ENCODE peak calls at places on chromosomes 12 and 14, in ten cellular contexts. T, N, C, G, K, L, J, X, M and D are unnamed samples. For H3K4me1, the result is how much of the 10 kb centered on the place peaks cover.

GRCh38 chr12:16606201-16606849 is 363 bp upstream of the LMO3 start:
- DNase-seq in T (peak), N (peak), C (peak), G (peak), K (no peak), L (peak), J (peak), X (no peak), M (peak), D (no peak)

GRCh38 chr14:78254911-78255431 is 84.8 kb downstream of the NRXN3 start:
- DNase-seq in T (no peak), N (no peak), C (peak), G (no peak), K (no peak), L (no peak), J (no peak), X (no peak), M (no peak), D (no peak)

GRCh38 chr14:29851397-29851796 is 76.2 kb downstream of the PRKD1 start:
- DNase-seq in T (no peak), N (no peak), C (peak), G (no peak), K (no peak), L (no peak), J (no peak), X (no peak), M (no peak), D (no peak)

GRCh38 chr14:64411001-64411400 is 22.8 kb downstream of the MTHFD1 start:
- DNase-seq in T (no peak), N (no peak), C (no peak), G (no peak), K (no peak), L (no peak), J (no peak), X (no peak), M (no peak), D (no peak)

GRCh38 chr12:77062846-77063461 is 2.4 kb downstream of the E2F7 start:
- DNase-seq in T (no peak), N (no peak), C (peak), G (no peak), K (no peak), L (no peak), J (peak), X (no peak), M (no peak), D (peak)

GRCh38 chr12:4148418-4149056 is 125.0 kb upstream of the CCND2 start:
- DNase-seq in T (no peak), N (peak), C (no peak), G (peak), K (peak), L (peak), J (no peak), X (no peak), M (peak), D (peak)

GRCh38 chr14:58733451-58734208 is 95.9 kb downstream of the DACT1 start:
- DNase-seq in T (no peak), N (no peak), C (no peak), G (no peak), K (no peak), L (no peak), J (no peak), X (no peak), M (no peak), D (no peak)

GRCh38 chr14:56133547-56133946 is 15.3 kb downstream of the PELI2 start:
- DNase-seq in T (peak), N (no peak), C (no peak), G (no peak), K (no peak), L (no peak), J (peak), X (no peak), M (peak), D (no peak)

GRCh38 chr14:63248211-63248610 is 44.0 kb downstream of the RHOJ start:
- DNase-seq in T (no peak), N (no peak), C (peak), G (no peak), K (no peak), L (no peak), J (no peak), X (no peak), M (no peak), D (no peak)

GRCh38 chr12:50928392-50928791 is 24.0 kb upstream of the HIGD1C start:
- DNase-seq in T (no peak), N (peak), C (no peak), G (no peak), K (no peak), L (no peak), J (peak), X (no peak), M (no peak), D (no peak)

GRCh38 chr14:31947680-31948580 is 129.2 kb upstream of the ARHGAP5 start:
- DNase-seq in T (no peak), N (no peak), C (no peak), G (no peak), K (no peak), L (no peak), J (no peak), X (no peak), M (no peak), D (no peak)

GRCh38 chr14:30551460-30551859 is 7.5 kb upstream of the G2E3 start:
- DNase-seq in T (no peak), N (no peak), C (peak), G (no peak), K (no peak), L (no peak), J (no peak), X (no peak), M (no peak), D (no peak)

GRCh38 chr14:45998554-45998953 is 653.0 kb downstream of the RPL10L start:
- DNase-seq in T (no peak), N (no peak), C (no peak), G (no peak), K (no peak), L (no peak), J (no peak), X (no peak), M (no peak), D (no peak)

GRCh38 chr12:126651133-126651532 is 1585.9 kb downstream of the AACS start:
- DNase-seq in T (no peak), N (no peak), C (no peak), G (no peak), K (no peak), L (no peak), J (no peak), X (no peak), M (no peak), D (no peak)

GRCh38 chr12:125330645-125331341 is 265.6 kb downstream of the AACS start:
- DNase-seq in T (peak), N (peak), C (peak), G (peak), K (peak), L (peak), J (peak), X (no peak), M (peak), D (peak)

GRCh38 chr14:64478634-64479250 is 13.4 kb downstream of the AKAP5 start:
- DNase-seq in T (no peak), N (peak), C (peak), G (no peak), K (no peak), L (no peak), J (no peak), X (no peak), M (no peak), D (no peak)

GRCh38 chr12:115149685-115150378 is 465.9 kb upstream of the TBX3 start:
- DNase-seq in T (no peak), N (peak), C (peak), G (no peak), K (no peak), L (no peak), J (no peak), X (no peak), M (no peak), D (no peak)

GRCh38 chr14:104137297-104138097 is 890 bp upstream of the KIF26A start:
- DNase-seq in T (peak), N (peak), C (peak), G (peak), K (peak), L (peak), J (no peak), X (no peak), M (peak), D (peak)

GRCh38 chr14:100819829-100820475 is 6.0 kb upstream of the MEG3 start:
- DNase-seq in T (no peak), N (no peak), C (no peak), G (no peak), K (no peak), L (no peak), J (no peak), X (no peak), M (no peak), D (no peak)

GRCh38 chr12:64042901-64043300 is 179.2 kb downstream of the KICS2 start:
- DNase-seq in T (no peak), N (no peak), C (no peak), G (no peak), K (no peak), L (no peak), J (no peak), X (no peak), M (no peak), D (no peak)

GRCh38 chr12:69897744-69898143 is 72.7 kb downstream of the MYRFL start:
- DNase-seq in T (no peak), N (no peak), C (peak), G (no peak), K (peak), L (no peak), J (no peak), X (peak), M (peak), D (peak)

GRCh38 chr12:48012070-48012469 is 7.8 kb upstream of the COL2A1 start:
- DNase-seq in T (no peak), N (no peak), C (no peak), G (no peak), K (no peak), L (no peak), J (no peak), X (no peak), M (no peak), D (no peak)

GRCh38 chr12:91978143-91978542 is 167.5 kb downstream of the BTG1 start:
- DNase-seq in T (no peak), N (no peak), C (peak), G (no peak), K (no peak), L (no peak), J (no peak), X (no peak), M (no peak), D (no peak)

GRCh38 chr12:130879212-130879686 is 7.4 kb downstream of the RAN start:
- DNase-seq in T (no peak), N (peak), C (no peak), G (no peak), K (no peak), L (no peak), J (no peak), X (no peak), M (peak), D (no peak)

GRCh38 chr12:64701283-64701682 is 57.9 kb downstream of the GNS start:
- DNase-seq in T (no peak), N (peak), C (no peak), G (no peak), K (no peak), L (no peak), J (no peak), X (no peak), M (no peak), D (no peak)

GRCh38 chr12:93699271-93700141 is 22.3 kb downstream of the CRADD start:
- DNase-seq in T (no peak), N (no peak), C (peak), G (no peak), K (no peak), L (no peak), J (no peak), X (no peak), M (peak), D (no peak)

GRCh38 chr12:132858727-132859266 is 28.6 kb downstream of the CHFR start:
- DNase-seq in T (no peak), N (no peak), C (no peak), G (no peak), K (no peak), L (no peak), J (no peak), X (no peak), M (no peak), D (no peak)

GRCh38 chr14:39023939-39024871 is 78.8 kb downstream of the SEC23A start:
- DNase-seq in T (no peak), N (no peak), C (no peak), G (no peak), K (no peak), L (no peak), J (no peak), X (no peak), M (no peak), D (no peak)

GRCh38 chr12:41983896-41984295 is 160.8 kb downstream of the GXYLT1 start:
- DNase-seq in T (no peak), N (no peak), C (no peak), G (no peak), K (no peak), L (no peak), J (no peak), X (no peak), M (no peak), D (no peak)

GRCh38 chr12:13981296-13981962 is at the start of gene GRIN2B:
- DNase-seq in T (no peak), N (no peak), C (no peak), G (no peak), K (no peak), L (no peak), J (no peak), X (no peak), M (peak), D (no peak)

GRCh38 chr12:13986031-13986430 is 4.6 kb upstream of the GRIN2B start:
- DNase-seq in T (no peak), N (no peak), C (no peak), G (no peak), K (no peak), L (no peak), J (no peak), X (no peak), M (no peak), D (no peak)

GRCh38 chr12:13976880-13977279 is 4.5 kb downstream of the GRIN2B start:
- DNase-seq in T (no peak), N (no peak), C (no peak), G (no peak), K (no peak), L (no peak), J (no peak), X (no peak), M (no peak), D (no peak)

GRCh38 chr12:13980548-13981295 is 680 bp downstream of the GRIN2B start:
- DNase-seq in T (no peak), N (no peak), C (no peak), G (no peak), K (no peak), L (no peak), J (no peak), X (no peak), M (peak), D (no peak)

GRCh38 chr12:13982010-13982409 is 608 bp upstream of the GRIN2B start:
- DNase-seq in T (no peak), N (no peak), C (no peak), G (no peak), K (no peak), L (no peak), J (no peak), X (no peak), M (peak), D (no peak)
- TF ChIP-seq CTCF in T (no peak), N (peak), C (peak), G (peak), K (peak), L (peak), J (no peak), X (no peak), M (peak), D (no peak)

GRCh38 chr12:7092986-7093460 is 778 bp upstream of the C1R start:
- DNase-seq in T (no peak), N (no peak), C (no peak), G (peak), K (no peak), L (no peak), J (no peak), X (no peak), M (no peak), D (no peak)

GRCh38 chr12:7091171-7091570 is 1.1 kb downstream of the C1R start:
- DNase-seq in T (no peak), N (no peak), C (no peak), G (peak), K (no peak), L (no peak), J (no peak), X (no peak), M (no peak), D (no peak)

GRCh38 chr12:7093486-7093885 is 1.2 kb upstream of the C1R start:
- DNase-seq in T (no peak), N (no peak), C (no peak), G (peak), K (no peak), L (no peak), J (no peak), X (no peak), M (peak), D (no peak)

GRCh38 chr12:7091660-7092228 is 501 bp downstream of the C1R start:
- DNase-seq in T (no peak), N (no peak), C (no peak), G (peak), K (peak), L (no peak), J (no peak), X (no peak), M (peak), D (peak)

DNA sequence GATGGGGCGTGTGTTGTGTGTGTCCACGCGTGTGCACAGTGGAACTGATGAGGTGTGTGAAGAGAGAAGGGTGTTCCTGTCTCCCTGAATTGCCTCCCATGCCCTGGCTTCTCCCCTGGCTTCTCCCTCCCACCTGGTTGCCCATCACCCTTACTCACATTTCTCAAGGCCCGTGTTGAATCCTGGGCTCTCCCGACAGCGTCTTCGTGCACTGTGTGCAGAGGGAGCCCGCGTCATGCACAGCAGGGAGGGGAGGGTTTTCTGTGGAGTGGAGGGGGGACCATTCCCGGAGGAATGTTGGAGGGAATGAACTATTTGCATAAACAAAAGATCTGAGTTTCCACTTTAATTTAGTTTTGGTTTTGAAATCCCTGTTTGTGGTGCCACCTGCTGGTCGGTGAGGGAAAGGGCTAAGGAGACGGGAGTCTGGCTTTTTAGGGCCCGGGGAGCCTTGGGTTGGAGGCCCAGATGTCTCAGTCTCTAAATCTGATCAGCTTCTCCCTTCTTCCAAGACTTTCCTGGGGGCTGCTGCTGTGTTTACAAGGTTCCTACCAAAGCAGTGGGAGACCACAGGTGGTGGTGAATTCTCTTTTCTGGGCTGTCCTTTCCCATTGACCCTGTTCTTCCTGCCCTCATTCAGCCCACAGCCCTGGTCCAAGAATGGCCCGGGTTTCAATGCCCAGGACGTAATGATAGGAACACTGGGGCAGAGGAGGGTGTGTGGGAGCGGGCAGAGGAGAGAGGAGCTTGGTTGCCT is at the start of gene C1R:
- DNase-seq in T (peak), N (peak), C (peak), G (peak), K (peak), L (peak), J (peak), X (peak), M (peak), D (peak)
- H3K4me3 ChIP-seq in T (peak), N (no peak), C (peak), G (peak), K (peak), L (peak), J (peak), X (peak), M (no peak), D (peak)

DNA sequence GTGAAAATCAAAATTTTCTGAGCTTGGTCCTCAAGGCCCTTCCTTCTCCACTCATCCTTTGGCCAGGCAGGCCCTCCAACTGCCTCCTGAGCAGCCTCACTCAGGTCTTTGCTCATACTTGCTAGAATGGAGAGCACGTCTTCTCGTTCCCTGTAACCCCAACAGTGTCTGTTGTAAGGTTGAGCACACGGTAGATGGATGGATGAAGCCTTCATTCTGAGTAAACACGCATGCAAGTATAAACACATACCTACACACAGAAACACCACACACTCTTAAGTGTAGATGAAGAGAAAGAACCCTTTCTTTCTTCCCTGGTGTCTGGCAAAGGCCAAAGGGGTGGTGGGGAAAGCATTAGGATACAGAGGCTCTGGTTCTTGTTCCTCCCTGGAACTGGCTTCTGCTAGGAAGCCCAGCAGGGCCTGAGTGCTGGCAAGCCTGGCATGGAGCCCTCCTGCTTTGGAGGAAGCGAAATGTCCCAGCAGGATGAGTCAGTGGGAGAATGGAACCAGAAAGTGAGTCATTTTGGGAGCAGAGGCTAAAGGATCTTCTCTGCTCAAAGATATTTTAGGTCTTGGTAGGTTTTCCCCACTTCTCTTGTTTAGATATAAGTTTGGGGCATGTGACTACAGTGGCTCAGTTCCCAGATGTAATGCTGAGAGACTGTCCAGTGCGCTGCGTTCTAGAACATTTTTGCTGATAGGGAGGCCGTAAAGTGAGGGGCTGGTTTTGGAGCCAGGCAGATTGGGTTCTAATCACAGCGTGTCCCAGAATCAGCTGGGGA is 127.4 kb downstream of the CACNA1C start:
- DNase-seq in T (peak), N (no peak), C (peak), G (no peak), K (peak), L (no peak), J (peak), X (no peak), M (no peak), D (peak)
- H3K4me1 ChIP-seq in T (under half), N (under half), C (under half), G (under half), K (half or more), L (under half), J (under half), X (under half), M (under half), D (under half)

DNA sequence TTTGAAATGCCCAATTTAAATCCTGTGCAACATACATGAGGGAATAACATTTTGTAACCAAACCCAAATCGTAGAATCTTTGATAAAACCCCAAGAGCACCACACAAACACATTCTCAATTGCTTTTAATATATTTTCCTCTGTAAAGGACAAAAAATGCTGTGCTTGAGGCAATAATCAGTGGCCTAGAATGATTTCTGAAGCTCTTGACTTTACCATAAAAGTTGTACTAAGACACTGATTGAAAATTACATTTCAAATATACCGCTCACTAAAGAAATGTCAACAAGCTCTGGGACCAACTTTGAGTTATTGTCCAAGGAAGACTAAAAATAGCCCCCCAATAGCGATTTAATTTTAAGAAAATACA is 1.5 kb downstream of the EML5 start:
- DNase-seq in T (no peak), N (no peak), C (no peak), G (no peak), K (no peak), L (no peak), J (no peak), X (no peak), M (no peak), D (no peak)
- TF ChIP-seq CTCF in T (no peak), N (no peak), C (no peak), G (no peak), K (no peak), L (no peak), J (no peak), X (no peak), M (no peak), D (no peak)